ENCODE peak calls at places on chromosomes 11 and 22, in seven cellular contexts. E is Daoy; I is ovary; A is activated CD4-positive, alpha-beta T cell treated with anti-CD3 and anti-CD28 coated beads, Interleukin-2, amount 10 ng/mL, durations not matched to agents 7 days and 5 days; F is heart right ventricle; K is transverse colon; P is testis. B is an unnamed sample.

GRCh38 chr11:9479899-9480298 is 19.1 kb downstream of the ZNF143 start:
- DNase-seq in E (no peak), A (no peak), P (no peak), F (no peak), K (no peak), I (no peak), B (no peak)

GRCh38 chr11:111231836-111232235 is 13.7 kb upstream of the POU2AF2 start:
- DNase-seq in F (no peak), I (no peak), P (no peak), K (no peak), A (no peak), E (no peak), B (no peak)

GRCh38 chr22:45977003-45977395 is at the start of gene WNT7B:
- DNase-seq in F (no peak), A (no peak), I (no peak), K (no peak), P (no peak), E (peak), B (no peak)

GRCh38 chr22:29314074-29314473 is 1.4 kb downstream of the RASL10A start:
- DNase-seq in I (no peak), E (no peak), P (no peak), F (no peak), K (peak), A (no peak), B (no peak)

GRCh38 chr11:103735497-103736032 is 300.9 kb upstream of the DDI1 start:
- DNase-seq in P (no peak), K (no peak), E (no peak), A (no peak), I (no peak), F (no peak), B (no peak)

GRCh38 chr11:95891423-95892177 is 32.3 kb downstream of the MTMR2 start:
- DNase-seq in F (no peak), E (no peak), P (no peak), K (no peak), A (no peak), I (no peak), B (no peak)

GRCh38 chr11:76579047-76579751 is 91.3 kb downstream of the LRRC32 start:
- DNase-seq in K (no peak), F (peak), A (no peak), E (no peak), I (peak), P (peak), B (peak)

GRCh38 chr11:104946907-104947306 is 21.5 kb downstream of the CASP4 start:
- DNase-seq in K (no peak), A (peak), I (no peak), P (peak), F (peak), E (peak), B (peak)

GRCh38 chr11:18091731-18092130 is 14.2 kb downstream of the SAAL1 start:
- DNase-seq in A (no peak), E (no peak), F (no peak), K (no peak), P (no peak), I (no peak), B (no peak)

GRCh38 chr22:48640890-48641771 is 1186.5 kb downstream of the BRD1 start:
- DNase-seq in F (no peak), A (no peak), P (no peak), K (no peak), E (no peak), I (peak), B (no peak)

GRCh38 chr11:14318581-14318981 is 40.4 kb downstream of the RRAS2 start:
- DNase-seq in P (no peak), A (no peak), F (no peak), E (no peak), K (no peak), I (no peak), B (no peak)

GRCh38 chr11:28701760-28702449 is 593.7 kb downstream of the METTL15 start:
- DNase-seq in A (no peak), F (no peak), P (no peak), K (no peak), E (peak), I (no peak), B (no peak)

GRCh38 chr11:85779956-85780640 is 30.8 kb downstream of the SYTL2 start:
- DNase-seq in E (no peak), A (no peak), I (no peak), K (no peak), F (no peak), P (no peak), B (no peak)

GRCh38 chr11:131999955-132000354 is 629.5 kb downstream of the NTM start:
- DNase-seq in F (no peak), K (no peak), I (no peak), P (no peak), A (no peak), E (no peak), B (no peak)

GRCh38 chr22:39462443-39463147 is 5.8 kb downstream of the MGAT3 start:
- DNase-seq in F (peak), A (no peak), I (no peak), E (no peak), P (no peak), K (no peak), B (no peak)

GRCh38 chr22:44439356-44440223 is 58.4 kb downstream of the RTL6 start:
- DNase-seq in I (no peak), A (no peak), E (no peak), P (no peak), F (no peak), K (no peak), B (no peak)

GRCh38 chr22:31162015-31162765 is 2.2 kb downstream of the RNF185 start:
- DNase-seq in F (no peak), A (no peak), E (no peak), K (no peak), I (no peak), P (no peak), B (no peak)

GRCh38 chr11:130776044-130776390 is 140.3 kb downstream of the SNX19 start:
- DNase-seq in E (no peak), I (no peak), F (no peak), K (no peak), P (no peak), A (no peak), B (no peak)

GRCh38 chr11:74611369-74611861 is 19.0 kb downstream of the POLD3 start:
- DNase-seq in E (peak), K (no peak), F (no peak), A (no peak), I (no peak), P (no peak), B (peak)

GRCh38 chr11:31254411-31254810 is 115.1 kb downstream of the DCDC1 start:
- DNase-seq in E (no peak), A (no peak), I (no peak), F (no peak), P (no peak), K (no peak), B (no peak)

GRCh38 chr22:39631857-39632256 is 61.3 kb downstream of the CACNA1I start:
- DNase-seq in K (no peak), I (no peak), A (no peak), E (no peak), F (no peak), P (no peak), B (no peak)

GRCh38 chr22:22357024-22357868 is 112.7 kb downstream of the VPREB1 start:
- DNase-seq in P (peak), F (peak), K (peak), A (peak), I (peak), E (peak), B (peak)

GRCh38 chr11:44766112-44766971 is 39.6 kb downstream of the TSPAN18 start:
- DNase-seq in F (peak), K (no peak), A (no peak), I (peak), P (peak), E (peak), B (no peak)

GRCh38 chr22:41524283-41524682 is 20.0 kb downstream of the POLR3H start:
- DNase-seq in F (peak), I (peak), E (no peak), K (peak), P (peak), A (no peak), B (no peak)

GRCh38 chr22:41555325-41555724 is 5.5 kb upstream of the CSDC2 start:
- DNase-seq in A (no peak), E (no peak), F (no peak), P (peak), I (peak), K (no peak), B (no peak)

GRCh38 chr11:46001427-46002049 is 79.1 kb downstream of the LARGE2 start:
- DNase-seq in F (no peak), I (no peak), E (no peak), P (no peak), K (no peak), A (no peak), B (no peak)

GRCh38 chr22:43945632-43946390 is 9.4 kb upstream of the SAMM50 start:
- DNase-seq in K (peak), A (peak), F (peak), E (peak), P (peak), I (no peak), B (peak)

B was measured in putamen.